ENCODE peak calls at places on chromosome 4, in seven cellular contexts. Q is left ventricle myocardium inferior; J is ELF-1; D is stimulated activated naive CD8-positive, alpha-beta T cell treated with anti-CD3 and anti-CD28 coated beads, Interleukin-15, amount 100 ng/mL, for 72 hours; K is AG04450; E is islet precursor cell; B is stimulated activated CD4-positive, alpha-beta T cell treated with anti-CD3 and anti-CD28 coated beads, Interleukin-4, amount 100 ng/mL, for 24 hours. I is an unnamed sample.
A peak's percentile ranks its signal among the peaks of the same experiment; 100 is the strongest.

GRCh38 chr4:89111833-89112563 is 665 bp downstream of the TIGD2 start:
- DNase-seq in Q (no peak), J (peak; percentile 36), D (no peak), K (peak; percentile 73), E (peak; percentile 82), B (no peak), I (no peak)

GRCh38 chr4:8910100-8910821 is 38.6 kb upstream of the HMX1 start:
- DNase-seq in Q (no peak), J (no peak), D (no peak), K (no peak), E (peak; percentile 50), B (no peak), I (no peak)

GRCh38 chr4:187235456-187236170 is 512.0 kb upstream of the FAT1 start:
- DNase-seq in Q (no peak), J (no peak), D (no peak), K (no peak), E (no peak), B (no peak), I (no peak)

GRCh38 chr4:48343531-48343930 is 2.2 kb downstream of the SLAIN2 start:
- DNase-seq in Q (no peak), J (no peak), D (no peak), K (no peak), E (no peak), B (no peak), I (no peak)

GRCh38 chr4:133759428-133759827 is 442.2 kb downstream of the PABPC4L start:
- DNase-seq in Q (no peak), J (peak; percentile 87), D (no peak), K (no peak), E (peak; percentile 81), B (no peak), I (no peak)

GRCh38 chr4:151859646-151860045 is 98.8 kb upstream of the GATB start:
- DNase-seq in Q (no peak), J (no peak), D (no peak), K (no peak), E (no peak), B (no peak), I (no peak)

GRCh38 chr4:68378226-68378625 is 28.3 kb upstream of the YTHDC1 start:
- DNase-seq in Q (no peak), J (no peak), D (no peak), K (no peak), E (no peak), B (no peak), I (no peak)

GRCh38 chr4:17055788-17056187 is 157.3 kb upstream of the LDB2 start:
- DNase-seq in Q (no peak), J (no peak), D (no peak), K (peak; percentile 86), E (no peak), B (no peak), I (no peak)

GRCh38 chr4:167986044-167986443 is 106.3 kb upstream of the ANXA10 start:
- DNase-seq in Q (no peak), J (no peak), D (no peak), K (no peak), E (no peak), B (no peak), I (no peak)

GRCh38 chr4:48863728-48864127 is 32.8 kb downstream of the OCIAD1 start:
- DNase-seq in Q (no peak), J (no peak), D (no peak), K (no peak), E (no peak), B (no peak), I (no peak)

GRCh38 chr4:2799971-2800690 is 7.2 kb downstream of the SH3BP2 start:
- DNase-seq in Q (peak; percentile 50), J (no peak), D (no peak), K (no peak), E (no peak), B (no peak), I (no peak)

GRCh38 chr4:101972791-101973190 is 182.3 kb downstream of the BANK1 start:
- DNase-seq in Q (no peak), J (no peak), D (no peak), K (no peak), E (no peak), B (no peak), I (no peak)

GRCh38 chr4:177047070-177047850 is 254.5 kb upstream of the VEGFC start:
- DNase-seq in Q (peak; percentile 17), J (peak; percentile 58), D (peak; percentile 40), K (peak; percentile 59), E (peak; percentile 69), B (peak; percentile 52), I (peak; percentile 30)

GRCh38 chr4:1235381-1236102 is 13.4 kb downstream of the CTBP1 start:
- DNase-seq in Q (peak; percentile 9), J (no peak), D (no peak), K (no peak), E (no peak), B (no peak), I (no peak)

GRCh38 chr4:8209997-8210396 is 10.9 kb downstream of the SH3TC1 start:
- DNase-seq in Q (no peak), J (no peak), D (no peak), K (no peak), E (no peak), B (no peak), I (no peak)

GRCh38 chr4:100063355-100063754 is 113.3 kb upstream of the H2AZ1 start:
- DNase-seq in Q (no peak), J (no peak), D (no peak), K (no peak), E (no peak), B (no peak), I (no peak)

GRCh38 chr4:164949448-164950118 is 27.9 kb downstream of the TRIM61 start:
- DNase-seq in Q (no peak), J (peak; percentile 40), D (no peak), K (no peak), E (peak; percentile 38), B (no peak), I (no peak)

GRCh38 chr4:113673450-113673849 is 88.1 kb downstream of the CAMK2D start:
- DNase-seq in Q (no peak), J (peak; percentile 75), D (peak; percentile 38), K (no peak), E (peak; percentile 90), B (peak; percentile 40), I (peak; percentile 64)

GRCh38 chr4:158850800-158851644 is 82.2 kb downstream of the FNIP2 start:
- DNase-seq in Q (no peak), J (no peak), D (no peak), K (peak; percentile 10), E (no peak), B (no peak), I (no peak)

GRCh38 chr4:160537681-160538080 is 1434.8 kb downstream of the RAPGEF2 start:
- DNase-seq in Q (no peak), J (no peak), D (no peak), K (no peak), E (no peak), B (no peak), I (no peak)

GRCh38 chr4:1401409-1402020 is 4.7 kb downstream of the NKX1-1 start:
- DNase-seq in Q (peak; percentile 12), J (peak; percentile 2), D (no peak), K (no peak), E (no peak), B (no peak), I (no peak)

GRCh38 chr4:189202182-189202868 is 738.3 kb upstream of the FRG1 start:
- DNase-seq in Q (peak; percentile 66), J (peak; percentile 49), D (peak; percentile 12), K (peak; percentile 86), E (peak; percentile 65), B (no peak), I (peak; percentile 9)

GRCh38 chr4:119260528-119260927 is 48.0 kb downstream of the USP53 start:
- DNase-seq in Q (no peak), J (no peak), D (no peak), K (no peak), E (no peak), B (no peak), I (no peak)

GRCh38 chr4:38411092-38411491 is 252.9 kb upstream of the KLF3 start:
- DNase-seq in Q (no peak), J (no peak), D (peak; percentile 12), K (no peak), E (no peak), B (no peak), I (no peak)

GRCh38 chr4:15118281-15118680 is 116.0 kb downstream of the CPEB2 start:
- DNase-seq in Q (no peak), J (no peak), D (no peak), K (no peak), E (no peak), B (no peak), I (no peak)

GRCh38 chr4:148030486-148030885 is 298.6 kb downstream of the ARHGAP10 start:
- DNase-seq in Q (no peak), J (no peak), D (no peak), K (peak; percentile 24), E (no peak), B (no peak), I (no peak)

GRCh38 chr4:17117746-17118145 is 219.3 kb upstream of the LDB2 start:
- DNase-seq in Q (no peak), J (no peak), D (no peak), K (no peak), E (no peak), B (no peak), I (no peak)

GRCh38 chr4:69910016-69910782 is 20.7 kb upstream of the CSN1S1 start:
- DNase-seq in Q (no peak), J (no peak), D (no peak), K (no peak), E (no peak), B (no peak), I (no peak)

GRCh38 chr4:1512738-1513660 is 106.8 kb upstream of the NKX1-1 start:
- DNase-seq in Q (peak; percentile 30), J (peak; percentile 77), D (peak; percentile 60), K (no peak), E (peak; percentile 73), B (peak; percentile 54), I (peak; percentile 32)

GRCh38 chr4:20992002-20992401 is 291.7 kb downstream of the PACRGL start:
- DNase-seq in Q (no peak), J (no peak), D (no peak), K (no peak), E (no peak), B (no peak), I (no peak)

I was measured in T-helper 2 cell treated with Interferon-gamma antibody and Interleukin-4, amounts not matched to agents 5 μg/mL and 100 μg/mL, for 36 hours.